ENCODE peak calls at places on chromosome 12, in nine cellular contexts. T is transverse colon, R is tibial nerve, J is IMR-90, P is body of pancreas, I is HCT116, B is stomach, M is A549, O is Peyer's patch. A is an unnamed sample. For H3K4me1, the result is how much of the 10 kb centered on the place peaks cover.

GRCh38 chr12:119322324-119322723 is 12.2 kb upstream of the CCDC60 start:
- DNase-seq in J (no peak), R (no peak), B (no peak), O (no peak), I (no peak), M (no peak), T (peak), P (no peak), A (no peak)

GRCh38 chr12:80580254-80580653 is 127.2 kb upstream of the MYF6 start:
- DNase-seq in O (no peak), T (no peak), I (no peak), B (no peak), R (no peak), P (no peak), M (no peak), J (peak), A (no peak)

GRCh38 chr12:38904932-38905479 is 385 bp downstream of the CPNE8 start:
- DNase-seq in J (no peak), M (peak), B (peak), I (peak), P (peak), R (peak), O (peak), T (peak), A (peak)

GRCh38 chr12:59823535-59823934 is 227.7 kb downstream of the SLC16A7 start:
- DNase-seq in T (no peak), P (no peak), O (no peak), J (peak), I (no peak), B (no peak), M (no peak), R (no peak), A (no peak)

GRCh38 chr12:14410841-14411569 is 45.5 kb downstream of the ATF7IP start:
- DNase-seq in J (no peak), P (no peak), O (no peak), R (no peak), M (no peak), I (no peak), B (no peak), T (no peak), A (no peak)

GRCh38 chr12:113831486-113831885 is 134.6 kb downstream of the RBM19 start:
- DNase-seq in B (no peak), P (no peak), T (no peak), R (no peak), O (no peak), I (no peak), J (no peak), M (no peak), A (no peak)

GRCh38 chr12:75207338-75208083 is 2.1 kb downstream of the KCNC2 start:
- DNase-seq in T (no peak), I (no peak), J (no peak), O (peak), R (no peak), M (no peak), P (no peak), B (no peak), A (no peak)

GRCh38 chr12:14950982-14951746 is 10.2 kb downstream of the ARHGDIB start:
- DNase-seq in I (peak), T (peak), M (no peak), R (no peak), O (no peak), P (no peak), B (no peak), J (no peak), A (no peak)

GRCh38 chr12:67727652-67728295 is 79.2 kb downstream of the DYRK2 start:
- DNase-seq in J (no peak), T (no peak), R (no peak), I (no peak), P (no peak), O (no peak), M (no peak), B (no peak), A (no peak)

GRCh38 chr12:256958-257357 is 5.7 kb downstream of the SLC6A13 start:
- DNase-seq in M (no peak), O (no peak), J (no peak), P (no peak), I (no peak), B (no peak), R (no peak), T (no peak), A (no peak)

GRCh38 chr12:50600364-50600763 is 95.6 kb downstream of the DIP2B start:
- DNase-seq in P (no peak), J (no peak), O (no peak), M (no peak), I (no peak), R (no peak), B (no peak), T (no peak), A (no peak)

GRCh38 chr12:70660620-70661219 is 23.5 kb upstream of the PTPRB start:
- DNase-seq in M (peak), O (no peak), R (no peak), B (no peak), P (no peak), J (peak), T (no peak), I (peak), A (no peak)

GRCh38 chr12:43501705-43502104 is 50.3 kb downstream of the ADAMTS20 start:
- DNase-seq in J (peak), R (no peak), M (peak), B (no peak), T (no peak), O (no peak), P (no peak), I (peak), A (no peak)

GRCh38 chr12:51341259-51342007 is 5.0 kb downstream of the CELA1 start:
- DNase-seq in O (peak), T (peak), I (peak), J (peak), P (peak), B (peak), R (peak), M (peak), A (peak)

GRCh38 chr12:109611223-109611622 is 37.6 kb downstream of the MVK start:
- DNase-seq in B (no peak), M (no peak), T (no peak), J (no peak), R (no peak), P (no peak), I (no peak), O (no peak), A (no peak)

GRCh38 chr12:110741795-110742717 is 635 bp downstream of the PPP1CC start:
- DNase-seq in I (no peak), B (peak), P (no peak), M (peak), O (no peak), R (no peak), J (peak), T (peak), A (peak)

GRCh38 chr12:101567918-101568317 is 26.9 kb upstream of the MYBPC1 start:
- DNase-seq in J (no peak), M (no peak), I (no peak), B (no peak), P (no peak), T (no peak), O (no peak), R (no peak), A (no peak)

GRCh38 chr12:53345486-53346195 is 9.5 kb upstream of the SP7 start:
- DNase-seq in O (no peak), B (peak), J (no peak), P (peak), R (no peak), M (no peak), I (no peak), T (no peak), A (no peak)

GRCh38 chr12:56469007-56469930 is 891 bp downstream of the SPRYD4 start:
- DNase-seq in R (no peak), M (no peak), B (peak), P (peak), O (peak), I (no peak), T (peak), J (no peak), A (no peak)

GRCh38 chr12:131923260-131923659 is 5.8 kb upstream of the PUS1 start:
- DNase-seq in I (no peak), P (no peak), T (peak), M (no peak), B (no peak), O (no peak), J (no peak), R (no peak), A (no peak)

GRCh38 chr12:108033091-108033490 is 96.0 kb upstream of the WSCD2 start:
- DNase-seq in M (no peak), I (no peak), R (no peak), B (no peak), P (no peak), T (no peak), J (no peak), O (no peak), A (no peak)

GRCh38 chr12:73065913-73066312 is 793.7 kb downstream of the TRHDE start:
- DNase-seq in J (no peak), T (no peak), B (no peak), I (no peak), R (no peak), P (no peak), M (no peak), O (no peak), A (no peak)

GRCh38 chr12:95208678-95209077 is 8.6 kb downstream of the FGD6 start:
- DNase-seq in B (no peak), I (no peak), J (no peak), M (no peak), T (no peak), R (no peak), O (no peak), P (no peak), A (no peak)

GRCh38 chr12:57276935-57277563 is 26.1 kb upstream of the STAC3 start:
- DNase-seq in O (no peak), I (peak), R (no peak), T (no peak), P (peak), J (peak), B (peak), M (peak), A (no peak)

DNA sequence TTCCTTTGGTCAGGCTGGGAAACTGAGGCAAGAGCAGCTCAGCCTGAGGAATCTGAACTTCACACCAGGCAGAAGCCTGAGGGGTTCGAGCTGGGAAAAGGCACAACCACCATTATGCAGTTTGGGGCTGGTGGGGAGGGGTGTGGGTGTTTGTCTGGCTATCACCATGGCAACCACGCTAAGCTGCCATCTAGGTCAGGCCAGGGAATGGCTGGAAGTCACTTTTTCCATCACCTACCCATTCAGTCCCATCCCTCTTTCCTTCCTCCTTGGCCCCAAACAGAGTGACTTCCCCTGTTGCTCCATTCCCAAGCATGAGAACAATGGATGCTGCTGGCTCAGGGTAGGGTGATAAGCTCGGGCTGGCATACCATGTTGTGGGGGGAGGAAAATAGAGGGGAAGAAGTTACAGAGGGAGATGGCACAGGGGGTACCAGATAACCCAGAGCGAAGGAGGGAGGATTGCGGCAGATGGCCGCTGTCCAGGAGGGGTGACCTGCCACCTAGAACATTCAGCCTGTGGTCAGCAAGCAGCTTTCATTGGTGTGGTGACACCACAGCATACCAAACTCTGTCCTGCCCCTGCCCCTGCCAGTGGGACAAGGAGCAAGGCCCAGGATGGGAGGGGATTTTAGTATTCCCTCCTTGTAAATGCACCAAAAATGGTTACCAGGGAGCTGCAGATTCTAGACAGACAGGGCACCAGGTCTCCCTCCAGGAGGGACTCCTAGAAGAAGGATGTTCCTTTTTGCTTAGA is 36.4 kb upstream of the PLEKHG6 start:
- DNase-seq in M (no peak), J (no peak), B (no peak), P (no peak), T (no peak), O (peak), I (no peak), R (no peak), A (peak)
- TF ChIP-seq POLR2A in M (no peak), J (no peak), B (no peak), P (no peak), T (no peak), O (no peak), I (no peak), R (no peak), A (no peak)

DNA sequence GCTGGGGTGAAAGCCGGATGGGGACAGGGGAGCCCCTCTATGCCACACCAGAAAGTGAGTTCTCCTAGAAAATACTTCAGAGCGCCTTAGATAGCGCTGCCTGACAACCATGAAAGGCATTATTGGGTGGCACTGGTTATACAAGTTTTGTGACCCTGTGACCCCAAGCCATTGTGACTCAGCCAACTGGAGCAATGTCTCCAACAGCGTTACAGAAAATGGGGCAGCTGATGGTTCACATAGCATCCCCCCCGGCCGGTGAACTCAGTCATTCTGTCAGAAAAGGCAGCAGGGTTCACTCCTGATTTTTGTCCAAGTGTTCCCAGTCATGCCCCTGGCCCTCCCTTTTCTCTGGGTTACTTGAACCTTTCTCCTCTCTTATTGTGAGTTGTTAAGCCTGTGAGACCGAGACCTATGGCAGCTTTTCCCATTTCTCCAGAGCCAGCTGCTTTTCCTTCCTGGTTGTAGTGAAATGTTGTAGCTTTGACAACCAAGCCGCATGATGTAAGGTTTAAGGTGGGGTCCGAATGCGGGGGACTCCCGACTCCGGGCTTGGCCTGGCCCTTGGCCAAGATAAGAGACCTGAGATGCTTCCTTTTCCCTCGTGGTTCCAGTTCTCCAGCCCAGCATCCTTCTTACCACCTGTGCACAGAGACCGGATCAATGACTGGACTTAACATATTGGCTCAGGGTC is 22.0 kb downstream of the CD9 start:
- DNase-seq in P (peak), I (no peak), R (no peak), J (no peak), M (no peak), B (peak), O (no peak), T (no peak), A (no peak)
- H3K4me1 ChIP-seq in P (under half), I (half or more), R (half or more), J (under half), M (under half), B (half or more), O (under half), T (half or more), A (under half)

DNA sequence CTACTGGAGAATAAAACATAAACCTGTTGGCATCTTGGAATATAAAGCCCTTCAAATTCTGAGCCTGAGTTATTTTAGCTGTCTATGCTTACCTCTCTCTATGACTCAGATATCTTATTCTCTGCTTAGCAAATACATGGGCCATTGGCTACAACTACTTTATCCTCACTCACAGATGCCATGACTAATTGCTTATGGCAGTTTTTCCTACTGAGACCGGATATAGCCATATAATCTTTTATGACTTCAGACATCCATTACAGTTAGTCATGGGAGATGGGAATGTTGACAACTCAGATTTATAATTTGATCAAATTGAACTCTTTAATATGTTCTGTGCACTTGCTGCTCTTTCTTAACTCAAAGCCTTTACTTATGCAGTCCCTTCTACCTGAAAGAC is 502.4 kb upstream of the ATP2B1 start:
- DNase-seq in T (no peak), R (no peak), B (no peak), M (peak), I (no peak), O (no peak), P (no peak), J (peak), A (no peak)
- TF ChIP-seq POLR2A in T (no peak), R (no peak), B (no peak), M (no peak), I (no peak), O (no peak), P (no peak), J (no peak), A (no peak)

DNA sequence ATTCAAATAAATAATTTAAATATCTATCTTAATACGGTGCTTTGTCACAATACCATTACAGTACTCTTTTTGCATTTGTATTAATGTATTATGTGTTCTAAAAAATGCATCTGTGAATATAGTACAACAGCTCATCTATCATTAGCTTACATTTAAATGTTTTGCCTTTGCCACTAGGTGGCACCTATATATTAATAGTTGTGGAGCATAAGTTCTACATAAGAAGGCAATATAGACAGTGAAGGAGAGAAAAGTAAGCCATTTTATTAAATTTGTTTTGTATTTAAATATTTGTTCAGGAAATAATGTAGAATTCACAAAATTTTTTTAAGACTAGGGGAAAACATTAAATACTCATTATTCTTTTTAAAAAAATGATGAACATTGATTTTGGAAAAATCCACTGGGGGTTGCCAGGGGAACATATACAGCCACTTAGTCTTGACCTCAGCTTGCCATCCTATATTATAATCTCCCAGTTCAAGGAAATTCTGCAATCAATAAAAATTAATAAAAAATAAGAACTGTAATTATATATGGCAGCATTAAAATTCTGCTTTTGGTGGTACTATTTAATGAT is 9.8 kb downstream of the CCER1 start:
- DNase-seq in R (no peak), J (peak), T (no peak), B (no peak), P (no peak), M (peak), O (no peak), I (peak), A (no peak)
- H3K4me1 ChIP-seq in R (under half), J (under half), T (under half), B (under half), P (under half), M (under half), O (under half), I (under half), A (under half)

GRCh38 chr12:121209221-121209620 is 708 bp upstream of the P2RX4 start:
- DNase-seq in O (no peak), B (no peak), J (no peak), I (no peak), P (no peak), R (no peak), T (no peak), M (no peak), A (no peak)

GRCh38 chr12:121214171-121214777 is 4.3 kb downstream of the P2RX4 start:
- DNase-seq in R (no peak), M (no peak), P (no peak), I (no peak), T (no peak), B (no peak), O (no peak), J (peak), A (no peak)

GRCh38 chr12:121212875-121213274 is 2.9 kb downstream of the P2RX4 start:
- DNase-seq in R (no peak), M (no peak), P (no peak), O (no peak), J (no peak), B (no peak), T (no peak), I (no peak), A (no peak)

GRCh38 chr12:121205491-121205890 is 4.4 kb upstream of the P2RX4 start:
- DNase-seq in R (no peak), O (no peak), P (no peak), I (no peak), M (no peak), J (no peak), T (no peak), B (no peak), A (no peak)

GRCh38 chr12:121209629-121210572 is at the start of gene P2RX4:
- DNase-seq in M (peak), I (peak), J (peak), P (peak), T (peak), O (peak), B (peak), R (peak), A (peak)
- TF ChIP-seq POLR2A in M (peak), I (peak), J (peak), P (peak), T (peak), O (peak), B (no peak), R (peak), A (peak)

GRCh38 chr12:92065018-92065499 is 80.6 kb downstream of the BTG1 start:
- DNase-seq in J (peak), R (no peak), T (peak), I (no peak), B (peak), M (peak), O (no peak), P (peak), A (peak)

GRCh38 chr12:92062539-92063493 is 82.8 kb downstream of the BTG1 start:
- DNase-seq in M (no peak), J (no peak), T (no peak), B (no peak), O (no peak), I (no peak), P (no peak), R (no peak), A (no peak)

GRCh38 chr12:92065664-92066063 is 80.0 kb downstream of the BTG1 start:
- DNase-seq in I (no peak), R (no peak), M (no peak), T (no peak), P (no peak), J (no peak), O (no peak), B (no peak), A (no peak)

GRCh38 chr12:92064420-92064819 is 81.2 kb downstream of the BTG1 start:
- DNase-seq in P (peak), M (peak), T (no peak), J (no peak), O (no peak), I (no peak), R (no peak), B (no peak), A (no peak)

DNA sequence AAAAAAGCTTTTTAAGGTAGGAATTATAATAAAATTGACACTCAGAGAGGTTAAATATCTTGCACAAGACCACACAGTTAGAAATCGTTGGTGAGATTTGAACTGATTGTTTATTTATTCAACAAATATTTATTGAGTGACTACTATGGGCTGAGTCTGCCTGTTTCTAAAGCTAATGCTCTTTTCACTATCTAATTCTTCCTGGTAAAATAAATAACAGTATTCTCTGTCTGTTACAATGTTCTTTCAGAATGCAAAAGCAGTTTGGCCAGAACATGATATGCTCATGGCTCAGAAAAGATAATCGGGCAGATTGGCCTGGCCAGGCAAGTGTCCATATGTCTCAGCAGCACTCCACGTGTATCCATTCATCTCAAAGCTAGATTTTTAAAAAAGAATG is 82.0 kb downstream of the BTG1 start:
- DNase-seq in P (no peak), R (no peak), O (no peak), I (no peak), M (peak), T (no peak), B (no peak), J (peak), A (no peak)
- H3K4me1 ChIP-seq in P (half or more), R (under half), O (under half), I (under half), M (half or more), T (under half), B (under half), J (under half), A (under half)